ENCODE peak calls at places on chromosomes 11 and 22, in six cellular contexts. A is KBM-7; D is NCI-H2081; E is kidney epithelial cell; Q is stimulated activated CD4-positive, alpha-beta T cell treated with anti-CD3 and anti-CD28 coated beads, Interleukin-4, amount 100 ng/mL, for 4 hours; Z is uterus. T is an unnamed sample.

GRCh38 chr11:63547076-63547475 is 10.5 kb downstream of the PLAAT4 start:
- DNase-seq in Q (no peak), D (no peak), A (no peak), Z (no peak), E (no peak), T (no peak)

GRCh38 chr22:47354668-47355387 is 592.4 kb downstream of the TBC1D22A start:
- DNase-seq in Z (no peak), Q (no peak), E (no peak), D (no peak), A (no peak), T (no peak)

GRCh38 chr22:30420401-30421178 is 5.0 kb upstream of the MTFP1 start:
- DNase-seq in A (no peak), D (no peak), Z (no peak), Q (no peak), E (peak; percentile 55), T (no peak)

GRCh38 chr22:21443057-21443734 is 24.0 kb upstream of the TMEM191C start:
- DNase-seq in E (no peak), D (no peak), A (no peak), Z (peak; percentile 11), Q (no peak), T (no peak)

GRCh38 chr11:11332141-11332710 is 20.8 kb downstream of the CSNK2A3 start:
- DNase-seq in Z (no peak), A (no peak), Q (no peak), E (no peak), D (no peak), T (no peak)

GRCh38 chr11:17719940-17720795 is 797 bp downstream of the MYOD1 start:
- DNase-seq in E (no peak), Q (no peak), D (no peak), A (no peak), Z (no peak), T (no peak)

GRCh38 chr11:34825670-34826383 is 90.4 kb downstream of the APIP start:
- DNase-seq in Q (no peak), E (no peak), D (no peak), Z (no peak), A (no peak), T (no peak)

GRCh38 chr11:48081151-48082010 is 101.0 kb downstream of the PTPRJ start:
- DNase-seq in E (peak; percentile 77), A (peak; percentile 65), D (no peak), Q (no peak), Z (peak; percentile 34), T (no peak)

GRCh38 chr11:64186205-64187165 is 514 bp downstream of the STIP1 start:
- DNase-seq in D (no peak), Z (no peak), E (no peak), Q (no peak), A (peak; percentile 36), T (no peak)

GRCh38 chr11:44992774-44993173 is 42.1 kb upstream of the TP53I11 start:
- DNase-seq in A (no peak), D (no peak), E (no peak), Z (no peak), Q (no peak), T (no peak)

GRCh38 chr11:14424096-14424495 is 65.1 kb upstream of the RRAS2 start:
- DNase-seq in Z (no peak), D (no peak), A (no peak), Q (no peak), E (no peak), T (no peak)

GRCh38 chr11:66071326-66071870 is 1.3 kb downstream of the PACS1 start:
- DNase-seq in Z (no peak), D (no peak), A (no peak), Q (no peak), E (no peak), T (no peak)

GRCh38 chr11:6635082-6635932 is 16.1 kb upstream of the TPP1 start:
- DNase-seq in E (no peak), A (peak; percentile 84), Z (peak; percentile 78), D (no peak), Q (no peak), T (no peak)

GRCh38 chr11:27398413-27398780 is 35.4 kb upstream of the CCDC34 start:
- DNase-seq in Z (no peak), A (no peak), D (no peak), E (no peak), Q (no peak), T (no peak)

GRCh38 chr22:36197065-36197440 is 4.6 kb downstream of the APOL4 start:
- DNase-seq in Z (peak; percentile 85), Q (no peak), D (no peak), A (peak; percentile 81), E (no peak), T (no peak)

GRCh38 chr11:108873938-108874337 is 209.1 kb downstream of the DDX10 start:
- DNase-seq in Z (no peak), Q (no peak), E (no peak), A (no peak), D (no peak), T (no peak)

GRCh38 chr22:41216984-41217383 is 11.9 kb downstream of the L3MBTL2 start:
- DNase-seq in Q (no peak), E (no peak), A (no peak), Z (no peak), D (no peak), T (no peak)

GRCh38 chr11:16781821-16782220 is 43.4 kb downstream of the C11orf58 start:
- DNase-seq in D (no peak), E (no peak), A (no peak), Z (no peak), Q (no peak), T (no peak)

GRCh38 chr11:43316451-43316850 is 4.7 kb downstream of the API5 start:
- DNase-seq in A (peak; percentile 62), Q (no peak), Z (no peak), E (peak; percentile 29), D (no peak), T (no peak)

GRCh38 chr11:114928260-114928870 is 250.0 kb downstream of the NXPE2 start:
- DNase-seq in Q (no peak), A (no peak), D (no peak), Z (no peak), E (no peak), T (no peak)

GRCh38 chr11:103013426-103013825 is 57.9 kb upstream of the MMP13 start:
- DNase-seq in E (no peak), A (no peak), D (no peak), Z (no peak), Q (no peak), T (no peak)

GRCh38 chr11:36738292-36738861 is 140.3 kb upstream of the RAG2 start:
- DNase-seq in Z (no peak), Q (no peak), D (no peak), E (no peak), A (no peak), T (no peak)